ENCODE peak calls at places on chromosome 21, in four cellular contexts. W is stimulated activated CD8-positive, alpha-beta memory T cell treated with anti-CD3 and anti-CD28 coated beads, Interleukin-12 subunit alpha, Interleukin-12 subunit beta, amount 100 ng/mL, for 4 hours; C is T-helper 1 cell; D is smooth muscle cell of the brain vasculature. E is an unnamed sample.

GRCh38 chr21:44722701-44723100 is 11.3 kb upstream of the TSPEAR start:
- DNase-seq in C (no peak), W (no peak), D (no peak), E (no peak)

GRCh38 chr21:18161841-18162240 is 82.8 kb upstream of the CHODL start:
- DNase-seq in D (no peak), W (no peak), C (no peak), E (no peak)

GRCh38 chr21:19724081-19724480 is 1274.1 kb upstream of the NCAM2 start:
- DNase-seq in D (no peak), W (no peak), C (no peak), E (no peak)

GRCh38 chr21:24941316-24942185 is 665.7 kb downstream of the MRPL39 start:
- DNase-seq in C (no peak), D (no peak), W (no peak), E (no peak)

GRCh38 chr21:33075596-33076195 is 5.8 kb downstream of the OLIG1 start:
- DNase-seq in C (no peak), W (no peak), D (no peak), E (no peak)

GRCh38 chr21:46603228-46603627 is 1.7 kb downstream of the S100B start:
- DNase-seq in C (no peak), W (no peak), D (no peak), E (no peak)

GRCh38 chr21:46216132-46216747 is 12.3 kb downstream of the LSS start:
- DNase-seq in C (no peak), D (no peak), W (no peak), E (no peak)

GRCh38 chr21:14356771-14357170 is 26.2 kb downstream of the HSPA13 start:
- DNase-seq in W (no peak), C (no peak), D (no peak), E (no peak)